ENCODE peak calls at places on chromosomes 6 and 20, in nine cellular contexts. One of them, this sample, is unnamed.

GRCh38 chr6:135583256-135583758 is 85.8 kb upstream of the AHI1 start:
- DNase-seq in cardiac muscle cell: no peak
- DNase-seq in NAMALWA: no peak
- DNase-seq in fibroblast of lung: peak; percentile 77
- DNase-seq in left cardiac atrium: no peak
- DNase-seq in AG08395: peak; percentile 13
- DNase-seq in GF-D8: no peak
- DNase-seq in NCI-H1105 treated with DMSO at 0.1 percent for 48 hours: no peak
- DNase-seq in H54: no peak
- DNase-seq in this sample: peak; percentile 39

GRCh38 chr6:31882344-31882743 is 3.5 kb upstream of the SLC44A4 start:
- DNase-seq in cardiac muscle cell: no peak
- DNase-seq in NCI-H1105 treated with DMSO at 0.1 percent for 48 hours: no peak
- DNase-seq in AG08395: peak; percentile 35
- DNase-seq in NAMALWA: no peak
- DNase-seq in H54: peak; percentile 70
- DNase-seq in fibroblast of lung: peak; percentile 31
- DNase-seq in GF-D8: no peak
- DNase-seq in left cardiac atrium: no peak
- DNase-seq in this sample: peak; percentile 21

GRCh38 chr20:63377256-63378114 is 16.3 kb upstream of the CHRNA4 start:
- DNase-seq in AG08395: no peak
- DNase-seq in H54: no peak
- DNase-seq in GF-D8: no peak
- DNase-seq in NCI-H1105 treated with DMSO at 0.1 percent for 48 hours: no peak
- DNase-seq in left cardiac atrium: no peak
- DNase-seq in cardiac muscle cell: peak; percentile 67
- DNase-seq in fibroblast of lung: no peak
- DNase-seq in NAMALWA: no peak
- DNase-seq in this sample: no peak

GRCh38 chr6:168826078-168826390 is 385.1 kb downstream of the SMOC2 start:
- DNase-seq in NCI-H1105 treated with DMSO at 0.1 percent for 48 hours: no peak
- DNase-seq in NAMALWA: no peak
- DNase-seq in GF-D8: no peak
- DNase-seq in AG08395: no peak
- DNase-seq in fibroblast of lung: no peak
- DNase-seq in left cardiac atrium: no peak
- DNase-seq in cardiac muscle cell: no peak
- DNase-seq in H54: no peak
- DNase-seq in this sample: no peak

GRCh38 chr6:52407467-52407866 is 12.7 kb upstream of the EFHC1 start:
- DNase-seq in H54: no peak
- DNase-seq in cardiac muscle cell: peak; percentile 51
- DNase-seq in fibroblast of lung: peak; percentile 56
- DNase-seq in NCI-H1105 treated with DMSO at 0.1 percent for 48 hours: peak; percentile 77
- DNase-seq in NAMALWA: peak; percentile 78
- DNase-seq in left cardiac atrium: no peak
- DNase-seq in AG08395: peak; percentile 74
- DNase-seq in GF-D8: peak; percentile 20
- DNase-seq in this sample: peak; percentile 73

GRCh38 chr6:44456070-44456965 is 68.8 kb downstream of the CDC5L start:
- DNase-seq in left cardiac atrium: peak; percentile 58
- DNase-seq in cardiac muscle cell: peak; percentile 59
- DNase-seq in NCI-H1105 treated with DMSO at 0.1 percent for 48 hours: peak; percentile 55
- DNase-seq in GF-D8: no peak
- DNase-seq in AG08395: peak; percentile 73
- DNase-seq in H54: peak; percentile 61
- DNase-seq in NAMALWA: peak; percentile 73
- DNase-seq in fibroblast of lung: peak; percentile 71
- DNase-seq in this sample: peak; percentile 67

GRCh38 chr20:64256282-64256947 is 867 bp downstream of the PCMTD2 start:
- DNase-seq in NCI-H1105 treated with DMSO at 0.1 percent for 48 hours: no peak
- DNase-seq in cardiac muscle cell: peak; percentile 13
- DNase-seq in NAMALWA: no peak
- DNase-seq in AG08395: no peak
- DNase-seq in H54: no peak
- DNase-seq in left cardiac atrium: no peak
- DNase-seq in fibroblast of lung: no peak
- DNase-seq in GF-D8: no peak
- DNase-seq in this sample: peak; percentile 18

GRCh38 chr6:55578537-55579363 is at the start of gene HMGCLL1:
- DNase-seq in NCI-H1105 treated with DMSO at 0.1 percent for 48 hours: peak; percentile 87
- DNase-seq in fibroblast of lung: peak; percentile 15
- DNase-seq in cardiac muscle cell: peak; percentile 84
- DNase-seq in GF-D8: no peak
- DNase-seq in left cardiac atrium: peak; percentile 45
- DNase-seq in NAMALWA: no peak
- DNase-seq in H54: no peak
- DNase-seq in AG08395: peak; percentile 1
- DNase-seq in this sample: no peak

GRCh38 chr6:46719099-46719498 is 16.1 kb downstream of the PLA2G7 start:
- DNase-seq in NAMALWA: no peak
- DNase-seq in GF-D8: no peak
- DNase-seq in H54: no peak
- DNase-seq in fibroblast of lung: peak; percentile 89
- DNase-seq in AG08395: no peak
- DNase-seq in left cardiac atrium: no peak
- DNase-seq in cardiac muscle cell: no peak
- DNase-seq in NCI-H1105 treated with DMSO at 0.1 percent for 48 hours: no peak
- DNase-seq in this sample: peak; percentile 21

GRCh38 chr6:154962751-154963150 is 32.4 kb upstream of the TIAM2 start:
- DNase-seq in H54: peak; percentile 42
- DNase-seq in AG08395: peak; percentile 85
- DNase-seq in NAMALWA: no peak
- DNase-seq in cardiac muscle cell: no peak
- DNase-seq in GF-D8: no peak
- DNase-seq in NCI-H1105 treated with DMSO at 0.1 percent for 48 hours: no peak
- DNase-seq in fibroblast of lung: peak; percentile 96
- DNase-seq in left cardiac atrium: no peak
- DNase-seq in this sample: peak; percentile 72

GRCh38 chr20:62804021-62804631 is 509 bp upstream of the OGFR start:
- DNase-seq in AG08395: no peak
- DNase-seq in H54: no peak
- DNase-seq in GF-D8: no peak
- DNase-seq in NAMALWA: peak; percentile 60
- DNase-seq in left cardiac atrium: no peak
- DNase-seq in cardiac muscle cell: no peak
- DNase-seq in NCI-H1105 treated with DMSO at 0.1 percent for 48 hours: no peak
- DNase-seq in fibroblast of lung: no peak
- DNase-seq in this sample: no peak

GRCh38 chr6:138567052-138567451 is 67.8 kb upstream of the NHSL1 start:
- DNase-seq in NAMALWA: no peak
- DNase-seq in cardiac muscle cell: no peak
- DNase-seq in NCI-H1105 treated with DMSO at 0.1 percent for 48 hours: no peak
- DNase-seq in GF-D8: no peak
- DNase-seq in AG08395: no peak
- DNase-seq in fibroblast of lung: no peak
- DNase-seq in H54: no peak
- DNase-seq in left cardiac atrium: no peak
- DNase-seq in this sample: no peak

GRCh38 chr6:20693466-20694063 is 159.3 kb downstream of the CDKAL1 start:
- DNase-seq in cardiac muscle cell: no peak
- DNase-seq in NCI-H1105 treated with DMSO at 0.1 percent for 48 hours: peak; percentile 47
- DNase-seq in GF-D8: no peak
- DNase-seq in H54: no peak
- DNase-seq in AG08395: peak; percentile 15
- DNase-seq in fibroblast of lung: peak; percentile 36
- DNase-seq in NAMALWA: no peak
- DNase-seq in left cardiac atrium: no peak
- DNase-seq in this sample: no peak

GRCh38 chr20:23399568-23400241 is 21.6 kb downstream of the NAPB start:
- DNase-seq in H54: no peak
- DNase-seq in AG08395: peak; percentile 42
- DNase-seq in GF-D8: no peak
- DNase-seq in left cardiac atrium: no peak
- DNase-seq in NCI-H1105 treated with DMSO at 0.1 percent for 48 hours: no peak
- DNase-seq in fibroblast of lung: peak; percentile 86
- DNase-seq in cardiac muscle cell: peak; percentile 22
- DNase-seq in NAMALWA: peak; percentile 15
- DNase-seq in this sample: peak; percentile 45

GRCh38 chr6:82248233-82248735 is 740 bp upstream of the IBTK start:
- DNase-seq in left cardiac atrium: no peak
- DNase-seq in NAMALWA: no peak
- DNase-seq in GF-D8: peak; percentile 24
- DNase-seq in NCI-H1105 treated with DMSO at 0.1 percent for 48 hours: no peak
- DNase-seq in cardiac muscle cell: no peak
- DNase-seq in AG08395: peak; percentile 7
- DNase-seq in fibroblast of lung: peak; percentile 81
- DNase-seq in H54: peak; percentile 24
- DNase-seq in this sample: no peak

GRCh38 chr20:15642099-15642498 is 931.1 kb downstream of the KIF16B start:
- DNase-seq in AG08395: no peak
- DNase-seq in cardiac muscle cell: no peak
- DNase-seq in H54: no peak
- DNase-seq in NCI-H1105 treated with DMSO at 0.1 percent for 48 hours: no peak
- DNase-seq in left cardiac atrium: no peak
- DNase-seq in GF-D8: no peak
- DNase-seq in NAMALWA: no peak
- DNase-seq in fibroblast of lung: no peak
- DNase-seq in this sample: no peak

GRCh38 chr20:59377046-59377445 is 76.6 kb downstream of the EDN3 start:
- DNase-seq in NCI-H1105 treated with DMSO at 0.1 percent for 48 hours: no peak
- DNase-seq in H54: no peak
- DNase-seq in NAMALWA: no peak
- DNase-seq in cardiac muscle cell: no peak
- DNase-seq in left cardiac atrium: no peak
- DNase-seq in fibroblast of lung: no peak
- DNase-seq in AG08395: no peak
- DNase-seq in GF-D8: no peak
- DNase-seq in this sample: no peak

GRCh38 chr6:3258720-3259490 is at the start of gene PSMG4:
- DNase-seq in H54: peak; percentile 93
- DNase-seq in cardiac muscle cell: peak; percentile 95
- DNase-seq in left cardiac atrium: peak; percentile 96
- DNase-seq in AG08395: peak; percentile 99
- DNase-seq in NCI-H1105 treated with DMSO at 0.1 percent for 48 hours: peak; percentile 81
- DNase-seq in NAMALWA: peak; percentile 84
- DNase-seq in fibroblast of lung: peak; percentile 84
- DNase-seq in GF-D8: peak; percentile 45
- DNase-seq in this sample: peak; percentile 88

GRCh38 chr6:138943089-138943625 is 44.9 kb downstream of the REPS1 start:
- DNase-seq in left cardiac atrium: no peak
- DNase-seq in NCI-H1105 treated with DMSO at 0.1 percent for 48 hours: no peak
- DNase-seq in cardiac muscle cell: no peak
- DNase-seq in NAMALWA: no peak
- DNase-seq in H54: no peak
- DNase-seq in AG08395: no peak
- DNase-seq in fibroblast of lung: no peak
- DNase-seq in GF-D8: no peak
- DNase-seq in this sample: no peak

GRCh38 chr6:111580826-111581505 is 24.7 kb downstream of the TRAF3IP2 start:
- DNase-seq in left cardiac atrium: peak; percentile 38
- DNase-seq in NCI-H1105 treated with DMSO at 0.1 percent for 48 hours: no peak
- DNase-seq in NAMALWA: no peak
- DNase-seq in fibroblast of lung: no peak
- DNase-seq in cardiac muscle cell: no peak
- DNase-seq in AG08395: no peak
- DNase-seq in H54: no peak
- DNase-seq in GF-D8: no peak
- DNase-seq in this sample: no peak

GRCh38 chr6:83463886-83464285 is 33.0 kb upstream of the ME1 start:
- DNase-seq in cardiac muscle cell: no peak
- DNase-seq in AG08395: no peak
- DNase-seq in NCI-H1105 treated with DMSO at 0.1 percent for 48 hours: no peak
- DNase-seq in fibroblast of lung: no peak
- DNase-seq in H54: no peak
- DNase-seq in NAMALWA: no peak
- DNase-seq in left cardiac atrium: no peak
- DNase-seq in GF-D8: no peak
- DNase-seq in this sample: peak; percentile 20

GRCh38 chr6:75986935-75987334 is 85.5 kb downstream of the IMPG1 start:
- DNase-seq in H54: no peak
- DNase-seq in GF-D8: no peak
- DNase-seq in AG08395: no peak
- DNase-seq in NCI-H1105 treated with DMSO at 0.1 percent for 48 hours: no peak
- DNase-seq in fibroblast of lung: no peak
- DNase-seq in NAMALWA: no peak
- DNase-seq in left cardiac atrium: no peak
- DNase-seq in cardiac muscle cell: no peak
- DNase-seq in this sample: no peak

GRCh38 chr6:42781811-42782688 is at the start of gene BICRAL:
- DNase-seq in AG08395: peak; percentile 77
- DNase-seq in NAMALWA: peak; percentile 71
- DNase-seq in H54: peak; percentile 71
- DNase-seq in fibroblast of lung: peak; percentile 89
- DNase-seq in GF-D8: peak; percentile 32
- DNase-seq in cardiac muscle cell: peak; percentile 75
- DNase-seq in NCI-H1105 treated with DMSO at 0.1 percent for 48 hours: peak; percentile 75
- DNase-seq in left cardiac atrium: peak; percentile 65
- DNase-seq in this sample: peak; percentile 87

GRCh38 chr20:9092101-9092500 is 23.2 kb downstream of the PLCB4 start:
- DNase-seq in fibroblast of lung: no peak
- DNase-seq in AG08395: no peak
- DNase-seq in left cardiac atrium: no peak
- DNase-seq in NAMALWA: no peak
- DNase-seq in GF-D8: no peak
- DNase-seq in H54: no peak
- DNase-seq in NCI-H1105 treated with DMSO at 0.1 percent for 48 hours: no peak
- DNase-seq in cardiac muscle cell: no peak
- DNase-seq in this sample: no peak

GRCh38 chr6:24451581-24452041 is 37.8 kb downstream of the GPLD1 start:
- DNase-seq in cardiac muscle cell: no peak
- DNase-seq in NCI-H1105 treated with DMSO at 0.1 percent for 48 hours: no peak
- DNase-seq in fibroblast of lung: no peak
- DNase-seq in AG08395: no peak
- DNase-seq in GF-D8: no peak
- DNase-seq in H54: no peak
- DNase-seq in left cardiac atrium: no peak
- DNase-seq in NAMALWA: no peak
- DNase-seq in this sample: no peak

GRCh38 chr20:57670288-57671071 is 39.3 kb downstream of the PMEPA1 start:
- DNase-seq in AG08395: no peak
- DNase-seq in fibroblast of lung: no peak
- DNase-seq in NAMALWA: no peak
- DNase-seq in cardiac muscle cell: no peak
- DNase-seq in left cardiac atrium: no peak
- DNase-seq in NCI-H1105 treated with DMSO at 0.1 percent for 48 hours: no peak
- DNase-seq in H54: no peak
- DNase-seq in GF-D8: no peak
- DNase-seq in this sample: no peak

GRCh38 chr6:26465776-26466175 is 8.0 kb downstream of the BTN2A1 start:
- DNase-seq in NCI-H1105 treated with DMSO at 0.1 percent for 48 hours: no peak
- DNase-seq in GF-D8: no peak
- DNase-seq in cardiac muscle cell: no peak
- DNase-seq in H54: no peak
- DNase-seq in left cardiac atrium: no peak
- DNase-seq in AG08395: no peak
- DNase-seq in fibroblast of lung: no peak
- DNase-seq in NAMALWA: no peak
- DNase-seq in this sample: no peak

GRCh38 chr20:14622796-14623195 is 285.4 kb upstream of the FLRT3 start:
- DNase-seq in cardiac muscle cell: no peak
- DNase-seq in NCI-H1105 treated with DMSO at 0.1 percent for 48 hours: no peak
- DNase-seq in NAMALWA: peak; percentile 1
- DNase-seq in left cardiac atrium: peak; percentile 18
- DNase-seq in GF-D8: no peak
- DNase-seq in fibroblast of lung: peak; percentile 42
- DNase-seq in H54: no peak
- DNase-seq in AG08395: peak; percentile 36
- DNase-seq in this sample: peak; percentile 79

GRCh38 chr6:141313986-141314385 is 818.7 kb upstream of the GJE1 start:
- DNase-seq in H54: no peak
- DNase-seq in NCI-H1105 treated with DMSO at 0.1 percent for 48 hours: no peak
- DNase-seq in cardiac muscle cell: no peak
- DNase-seq in fibroblast of lung: no peak
- DNase-seq in NAMALWA: no peak
- DNase-seq in left cardiac atrium: no peak
- DNase-seq in AG08395: no peak
- DNase-seq in GF-D8: no peak
- DNase-seq in this sample: no peak

GRCh38 chr20:58228103-58228483 is 360 bp downstream of the ANKRD60 start:
- DNase-seq in H54: no peak
- DNase-seq in NAMALWA: no peak
- DNase-seq in fibroblast of lung: no peak
- DNase-seq in GF-D8: no peak
- DNase-seq in cardiac muscle cell: no peak
- DNase-seq in NCI-H1105 treated with DMSO at 0.1 percent for 48 hours: no peak
- DNase-seq in left cardiac atrium: no peak
- DNase-seq in AG08395: no peak
- DNase-seq in this sample: no peak

GRCh38 chr20:45583502-45583901 is 4.4 kb upstream of the WFDC8 start:
- DNase-seq in fibroblast of lung: no peak
- DNase-seq in cardiac muscle cell: no peak
- DNase-seq in left cardiac atrium: no peak
- DNase-seq in GF-D8: no peak
- DNase-seq in AG08395: no peak
- DNase-seq in NAMALWA: no peak
- DNase-seq in NCI-H1105 treated with DMSO at 0.1 percent for 48 hours: no peak
- DNase-seq in H54: no peak
- DNase-seq in this sample: no peak